ENCODE peak calls at places on chromosomes 2 and 18, in four cellular contexts. O is A549, P is IMR-90, Q is K562. A is an unnamed sample.

GRCh38 chr2:157364257-157364974 is 38.8 kb upstream of the ERMN start:
- DNase-seq in O (no peak), P (no peak), Q (no peak), A (no peak)

GRCh38 chr2:229313591-229313990 is 42.5 kb upstream of the PID1 start:
- DNase-seq in O (no peak), P (peak), Q (no peak), A (no peak)

GRCh38 chr2:230068658-230069080 is at the start of gene SLC16A14:
- DNase-seq in O (peak), P (peak), Q (no peak), A (no peak)

GRCh38 chr2:170243118-170243837 is 65.3 kb downstream of the MYO3B start:
- DNase-seq in O (no peak), P (no peak), Q (peak), A (no peak)

GRCh38 chr2:239588451-239589269 is 187.8 kb upstream of the HDAC4 start:
- DNase-seq in O (no peak), P (no peak), Q (no peak), A (no peak)

GRCh38 chr2:215619022-215619958 is 183.4 kb upstream of the FN1 start:
- DNase-seq in O (peak), P (peak), Q (peak), A (peak)

GRCh38 chr18:42617086-42617725 is 498.3 kb downstream of the RIT2 start:
- DNase-seq in O (no peak), P (no peak), Q (no peak), A (no peak)

GRCh38 chr2:20416723-20417122 is 30.2 kb upstream of the RHOB start:
- DNase-seq in O (no peak), P (no peak), Q (no peak), A (no peak)

GRCh38 chr18:78430171-78430857 is 549.3 kb upstream of the SALL3 start:
- DNase-seq in O (no peak), P (no peak), Q (no peak), A (no peak)

GRCh38 chr2:11767779-11768178 is 21.3 kb downstream of the LPIN1 start:
- DNase-seq in O (no peak), P (no peak), Q (peak), A (no peak)

GRCh38 chr2:235692671-235693171 is 198.9 kb downstream of the AGAP1 start:
- DNase-seq in O (no peak), P (no peak), Q (no peak), A (no peak)

GRCh38 chr2:99150691-99151090 is 4.1 kb downstream of the TSGA10 start:
- DNase-seq in O (no peak), P (peak), Q (no peak), A (no peak)

GRCh38 chr2:152920846-152921245 is 202.4 kb downstream of the ARL6IP6 start:
- DNase-seq in O (no peak), P (no peak), Q (no peak), A (no peak)

GRCh38 chr2:127630409-127631183 is 15.4 kb upstream of the GPR17 start:
- DNase-seq in O (no peak), P (no peak), Q (no peak), A (no peak)

GRCh38 chr18:13726972-13727331 is 479 bp downstream of the RNMT start:
- DNase-seq in O (peak), P (peak), Q (peak), A (peak)

GRCh38 chr2:102185347-102185746 is 1.5 kb upstream of the IL1RL2 start:
- DNase-seq in O (peak), P (no peak), Q (no peak), A (no peak)

GRCh38 chr2:61177727-61178549 is 15.9 kb downstream of the C2orf74 start:
- DNase-seq in O (peak), P (peak), Q (peak), A (peak)

GRCh38 chr2:5696351-5696740 is 4.2 kb downstream of the SOX11 start:
- DNase-seq in O (no peak), P (peak), Q (no peak), A (no peak)

GRCh38 chr2:34012728-34013302 is 413.7 kb upstream of the FAM98A start:
- DNase-seq in O (peak), P (peak), Q (no peak), A (peak)

GRCh38 chr2:168397629-168398028 is 58.4 kb upstream of the CERS6 start:
- DNase-seq in O (no peak), P (no peak), Q (no peak), A (no peak)

GRCh38 chr2:33363599-33364300 is 112.7 kb upstream of the RASGRP3 start:
- DNase-seq in O (no peak), P (peak), Q (no peak), A (no peak)

GRCh38 chr2:85133751-85134254 is 611 bp downstream of the TCF7L1 start:
- DNase-seq in O (peak), P (peak), Q (peak), A (no peak)

GRCh38 chr18:80191907-80192652 is 55.2 kb downstream of the PARD6G start:
- DNase-seq in O (no peak), P (no peak), Q (no peak), A (no peak)

GRCh38 chr2:1742680-1743395 is 1.5 kb downstream of the PXDN start:
- DNase-seq in O (peak), P (peak), Q (no peak), A (no peak)

GRCh38 chr18:25962176-25962575 is 128.2 kb downstream of the SS18 start:
- DNase-seq in O (no peak), P (no peak), Q (no peak), A (no peak)

GRCh38 chr2:71064754-71065621 is 3.5 kb upstream of the NAGK start:
- DNase-seq in O (no peak), P (peak), Q (peak), A (no peak)

GRCh38 chr2:19851116-19851515 is 50.7 kb downstream of the TTC32 start:
- DNase-seq in O (peak), P (no peak), Q (no peak), A (no peak)

GRCh38 chr18:24413148-24413547 is 13.3 kb upstream of the IMPACT start:
- DNase-seq in O (peak), P (no peak), Q (no peak), A (no peak)

GRCh38 chr2:3421541-3421940 is 42.0 kb downstream of the TRAPPC12 start:
- DNase-seq in O (no peak), P (no peak), Q (no peak), A (no peak)
- TF ChIP-seq MAFK in O (no peak), P (no peak), Q (no peak), A (no peak)

GRCh38 chr2:206814486-206814885 is 49.1 kb downstream of the FASTKD2 start:
- DNase-seq in O (no peak), P (no peak), Q (no peak), A (no peak)
- TF ChIP-seq MAFK in O (no peak), P (no peak), Q (no peak), A (no peak)

DNA sequence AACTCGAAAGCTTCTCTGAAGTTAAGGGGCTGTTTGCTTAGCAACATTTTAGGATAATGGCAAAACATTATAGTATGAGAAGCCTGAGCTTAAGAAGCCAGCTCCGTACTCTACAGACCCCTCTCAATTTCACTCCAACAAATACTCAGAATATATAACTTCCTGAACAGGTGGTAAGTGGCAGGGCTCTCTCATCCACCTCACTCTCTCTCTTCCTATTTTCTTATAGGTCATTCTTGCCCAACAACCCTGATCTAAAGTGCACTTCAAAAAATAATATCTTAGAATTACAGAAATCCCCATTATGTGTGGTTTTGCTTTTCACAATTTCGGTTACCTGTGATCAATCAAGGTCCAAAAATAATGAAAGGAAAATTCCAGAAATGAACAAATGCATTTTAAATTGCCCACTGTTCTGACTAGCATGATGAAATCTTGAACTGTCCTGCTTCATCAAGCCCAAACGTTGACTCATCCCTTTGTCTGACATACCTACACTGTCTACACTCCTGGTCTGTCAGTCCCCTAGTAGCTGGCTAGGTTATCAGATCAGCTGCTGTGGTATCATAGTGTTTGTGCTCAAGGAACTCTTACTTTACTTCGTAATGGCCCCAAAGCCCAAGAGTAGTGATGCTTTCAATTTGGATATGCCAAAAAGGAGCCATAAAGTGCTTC is 122.8 kb upstream of the COL5A2 start:
- DNase-seq in O (peak), P (peak), Q (no peak), A (peak)
- TF ChIP-seq MAFK in O (no peak), P (no peak), Q (no peak), A (no peak)

GRCh38 chr18:23215294-23215693 is 80.0 kb downstream of the CABLES1 start:
- DNase-seq in O (no peak), P (no peak), Q (no peak), A (no peak)

GRCh38 chr18:23225518-23225917 is 90.2 kb downstream of the CABLES1 start:
- DNase-seq in O (no peak), P (peak), Q (no peak), A (no peak)

GRCh38 chr18:23217781-23218180 is 82.5 kb downstream of the CABLES1 start:
- DNase-seq in O (no peak), P (no peak), Q (no peak), A (no peak)

GRCh38 chr18:23223641-23224040 is 88.4 kb downstream of the CABLES1 start:
- DNase-seq in O (no peak), P (no peak), Q (no peak), A (no peak)

DNA sequence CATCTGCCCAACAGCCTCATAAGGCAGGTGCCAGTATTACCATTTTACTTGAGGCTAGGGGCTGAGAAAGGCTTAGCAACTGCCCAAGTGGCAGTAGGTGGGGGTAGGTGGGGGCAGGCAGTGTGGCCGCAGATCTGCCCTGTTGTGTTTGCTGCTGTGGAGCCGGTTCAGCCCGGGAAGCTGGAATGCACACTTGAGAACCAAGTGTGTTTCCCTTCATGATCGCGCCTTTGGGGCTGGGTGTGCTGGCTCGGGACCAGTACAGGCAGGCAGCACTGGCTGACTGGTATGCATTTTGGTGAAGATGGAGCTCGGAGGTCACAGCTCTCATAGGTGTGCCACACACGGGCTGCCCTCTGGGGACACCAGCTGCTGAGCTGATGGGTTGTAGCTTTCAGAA is 85.1 kb downstream of the CABLES1 start:
- DNase-seq in O (no peak), P (no peak), Q (no peak), A (no peak)
- TF ChIP-seq MAFK in O (no peak), P (no peak), Q (no peak), A (no peak)

GRCh38 chr2:144894612-144895300 is 374.8 kb upstream of the ZEB2 start:
- DNase-seq in O (no peak), P (no peak), Q (no peak), A (no peak)
- TF ChIP-seq MAFK in O (no peak), P (no peak), Q (no peak), A (no peak)

GRCh38 chr2:10475811-10476660 is 27.9 kb upstream of the ODC1 start:
- DNase-seq in O (no peak), P (no peak), Q (no peak), A (no peak)
- TF ChIP-seq MAFK in O (no peak), P (no peak), Q (no peak), A (no peak)

GRCh38 chr2:166614027-166614426 is 120.0 kb upstream of the SCN7A start:
- DNase-seq in O (no peak), P (no peak), Q (no peak), A (no peak)

GRCh38 chr2:166613226-166613625 is 119.2 kb upstream of the SCN7A start:
- DNase-seq in O (no peak), P (no peak), Q (no peak), A (no peak)

GRCh38 chr2:166612214-166612613 is 118.2 kb upstream of the SCN7A start:
- DNase-seq in O (no peak), P (no peak), Q (no peak), A (no peak)

GRCh38 chr2:166610180-166610919 is 116.3 kb upstream of the SCN7A start:
- DNase-seq in O (no peak), P (no peak), Q (no peak), A (no peak)

GRCh38 chr2:166609183-166609959 is 115.3 kb upstream of the SCN7A start:
- DNase-seq in O (no peak), P (no peak), Q (no peak), A (peak)
- TF ChIP-seq MAFK in O (no peak), P (no peak), Q (no peak), A (no peak)